ENCODE peak calls at places on chromosomes 3 and 15, in five cellular contexts. A, M, F, Y and L are unnamed samples. For H3K36me3, the result is how much of the 10 kb centered on the place peaks cover.

GRCh38 chr3:24662449-24663345 is 168.0 kb upstream of the THRB start:
- DNase-seq in A (no peak), M (no peak), F (no peak), Y (no peak), L (no peak)

GRCh38 chr3:134376385-134376765 is 2.1 kb upstream of the AMOTL2 start:
- DNase-seq in A (no peak), M (peak), F (no peak), Y (no peak), L (no peak)

GRCh38 chr15:68407141-68407885 is 24.6 kb downstream of the ITGA11 start:
- DNase-seq in A (no peak), M (no peak), F (peak), Y (no peak), L (no peak)

GRCh38 chr15:98438907-98439306 is 209.4 kb upstream of the IGF1R start:
- DNase-seq in A (no peak), M (peak), F (no peak), Y (no peak), L (no peak)

GRCh38 chr3:138945646-138946553 is 1.0 kb downstream of the FOXL2 start:
- DNase-seq in A (no peak), M (peak), F (no peak), Y (peak), L (no peak)

GRCh38 chr3:159854500-159855124 is 134.0 kb upstream of the IL12A start:
- DNase-seq in A (peak), M (no peak), F (no peak), Y (no peak), L (peak)

GRCh38 chr3:78707616-78708015 is 1060.2 kb downstream of the ROBO1 start:
- DNase-seq in A (no peak), M (no peak), F (no peak), Y (no peak), L (no peak)

GRCh38 chr3:117512975-117513374 is 803.4 kb downstream of the TUSC7 start:
- DNase-seq in A (no peak), M (no peak), F (no peak), Y (no peak), L (no peak)

GRCh38 chr15:61752001-61752400 is 308.2 kb downstream of the VPS13C start:
- DNase-seq in A (no peak), M (no peak), F (no peak), Y (no peak), L (no peak)

GRCh38 chr3:107942244-107942643 is 148.6 kb downstream of the CD47 start:
- DNase-seq in A (peak), M (no peak), F (no peak), Y (no peak), L (no peak)

GRCh38 chr3:123198352-123198751 is 3.4 kb upstream of the SEC22A start:
- DNase-seq in A (no peak), M (no peak), F (no peak), Y (no peak), L (no peak)

DNA sequence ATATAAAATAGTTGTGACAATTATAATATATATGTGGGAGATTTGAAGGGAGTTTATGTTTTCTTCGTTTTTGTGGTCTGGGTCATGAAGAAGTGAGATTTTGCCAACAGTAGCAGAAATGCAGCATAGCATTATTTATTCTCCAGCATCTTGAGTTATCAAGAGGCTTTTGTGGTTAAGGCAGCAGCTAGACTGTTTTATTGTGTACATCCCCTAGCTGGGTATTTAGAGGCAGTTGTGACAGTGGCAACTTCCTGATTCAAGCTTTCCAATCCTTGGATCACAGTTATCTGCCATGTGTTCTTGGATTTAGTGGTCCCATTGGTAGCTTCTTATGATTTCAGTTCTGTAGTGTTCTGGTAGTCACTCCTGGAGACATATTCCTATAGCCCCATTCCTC is 29.0 kb downstream of the ARIH1 start:
- DNase-seq in A (no peak), M (no peak), F (no peak), Y (no peak), L (no peak)
- H3K4me3 ChIP-seq in A (no peak), M (no peak), F (no peak), Y (no peak), L (no peak)

DNA sequence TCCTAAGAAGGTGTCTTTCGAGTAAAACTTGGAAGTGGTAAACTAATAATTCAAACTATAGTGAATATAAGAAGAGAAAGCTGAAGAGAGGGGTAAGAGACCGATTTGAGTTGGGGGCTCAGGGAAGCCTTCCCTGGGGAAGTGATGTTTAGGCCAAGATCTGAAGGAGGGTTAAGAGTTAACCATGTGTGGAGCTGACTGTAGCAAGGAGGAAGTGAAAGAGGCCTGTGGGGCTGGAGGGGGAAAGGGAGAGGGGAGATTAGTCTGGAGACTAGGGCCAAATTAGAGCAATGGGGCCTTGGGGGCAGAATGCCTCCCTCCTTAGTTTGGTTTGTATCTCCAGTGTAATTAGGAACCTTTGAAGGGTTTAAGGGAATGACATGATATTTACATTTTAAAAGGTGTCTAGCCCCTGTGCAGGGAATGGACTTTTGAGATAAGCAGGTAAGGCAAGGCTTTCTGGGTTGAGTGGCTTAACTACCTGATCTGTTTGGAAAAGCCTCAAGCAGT is 2.2 kb downstream of the ZNF592 start:
- DNase-seq in A (no peak), M (no peak), F (no peak), Y (no peak), L (no peak)
- H3K27ac ChIP-seq in A (no peak), M (no peak), F (peak), Y (peak), L (no peak)

GRCh38 chr15:78291698-78292097 is 7.7 kb downstream of the SKIC8 start:
- DNase-seq in A (no peak), M (no peak), F (no peak), Y (no peak), L (no peak)
- H3K36me3 ChIP-seq in A (under half), M (half or more), F (under half), Y (under half), L (under half)

DNA sequence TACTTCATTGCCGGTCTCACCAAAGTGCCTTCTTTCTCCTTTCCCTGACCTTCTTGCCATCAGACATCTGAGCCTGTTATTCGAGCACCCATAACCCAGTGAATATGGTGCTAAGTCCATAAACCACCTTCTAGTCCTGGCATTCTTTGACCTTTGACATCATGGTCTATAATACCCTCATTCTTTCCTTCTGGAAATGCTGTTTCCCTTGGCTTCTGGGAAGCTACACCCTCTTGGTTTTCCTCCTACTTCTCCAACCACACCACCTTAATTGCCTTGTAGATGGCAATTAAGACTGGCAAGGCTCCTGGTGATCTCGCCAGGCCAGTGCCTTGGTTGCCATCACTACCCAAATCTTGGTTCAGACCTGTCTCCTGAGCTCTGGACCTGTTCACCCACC is 56.1 kb upstream of the TRAK1 start:
- DNase-seq in A (no peak), M (no peak), F (no peak), Y (no peak), L (no peak)
- H3K4me3 ChIP-seq in A (no peak), M (no peak), F (no peak), Y (no peak), L (no peak)

DNA sequence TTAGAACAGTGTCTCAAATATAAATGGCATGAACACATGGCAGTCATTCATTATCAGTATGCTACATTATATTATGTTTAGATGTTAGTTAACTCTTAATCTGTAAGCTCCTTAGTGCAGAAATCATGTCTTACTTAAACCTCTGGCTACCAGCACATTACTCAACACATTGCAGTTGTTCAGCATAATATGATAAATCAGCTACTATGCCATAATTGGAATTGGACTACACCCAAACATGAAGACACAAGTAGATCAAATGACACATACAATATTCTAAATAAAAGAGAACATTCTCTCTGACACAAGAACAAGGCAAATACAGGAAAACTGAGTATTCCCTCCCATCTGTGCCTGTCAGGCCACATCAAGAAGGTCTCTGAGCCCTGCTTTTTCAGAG is 116.1 kb downstream of the PCCB start:
- DNase-seq in A (no peak), M (no peak), F (no peak), Y (no peak), L (no peak)
- H3K27ac ChIP-seq in A (no peak), M (no peak), F (no peak), Y (no peak), L (no peak)